ENCODE peak calls at places on chromosome 15, in seven cellular contexts. J is stimulated activated CD4-positive, alpha-beta T cell treated with anti-CD3 and anti-CD28 coated beads, Interleukin-1b, Interleukin-23, amount 100 ng/mL, for 24 hours; S is AG04450; P is heart left ventricle; U is mammary epithelial cell; I is K562; R is neural progenitor cell. V is an unnamed sample.

GRCh38 chr15:34437687-34438086 is at the start of gene GOLGA8A:
- DNase-seq in J (peak), P (peak), U (peak), R (peak), S (no peak), I (peak), V (peak)

GRCh38 chr15:41424809-41425208 is 7.9 kb downstream of the RTF1 start:
- DNase-seq in S (no peak), I (no peak), P (no peak), J (no peak), U (no peak), R (no peak), V (no peak)

GRCh38 chr15:88625943-88626741 is 5.0 kb downstream of the AEN start:
- DNase-seq in I (no peak), P (no peak), J (no peak), R (no peak), S (no peak), U (no peak), V (no peak)

GRCh38 chr15:55247766-55248427 is 41.7 kb downstream of the RAB27A start:
- DNase-seq in J (no peak), S (no peak), R (no peak), I (no peak), U (no peak), P (no peak), V (peak)

GRCh38 chr15:99507016-99507731 is 58.6 kb upstream of the MEF2A start:
- DNase-seq in R (no peak), S (peak), J (no peak), P (peak), U (no peak), I (no peak), V (peak)

GRCh38 chr15:69014454-69014853 is at the start of gene NOX5:
- DNase-seq in R (no peak), P (no peak), I (peak), S (no peak), U (peak), J (no peak), V (no peak)

GRCh38 chr15:60580650-60581415 is 101.9 kb upstream of the ICE2 start:
- DNase-seq in S (no peak), P (no peak), U (no peak), J (no peak), R (no peak), I (no peak), V (no peak)

GRCh38 chr15:80550219-80550909 is 144.7 kb upstream of the ABHD17C start:
- DNase-seq in R (no peak), P (no peak), J (no peak), U (peak), S (peak), I (no peak), V (no peak)

GRCh38 chr15:43749690-43750345 is 3.6 kb downstream of the PDIA3 start:
- DNase-seq in P (no peak), J (no peak), R (no peak), U (no peak), S (no peak), I (no peak), V (no peak)

GRCh38 chr15:92808611-92809063 is 91.5 kb upstream of the CHD2 start:
- DNase-seq in R (no peak), S (no peak), P (peak), U (peak), I (peak), J (peak), V (peak)

GRCh38 chr15:67407709-67408257 is 113.1 kb upstream of the C15orf61 start:
- DNase-seq in U (no peak), I (peak), J (no peak), S (no peak), P (no peak), R (no peak), V (no peak)

GRCh38 chr15:90307661-90308060 is 42.2 kb downstream of the NGRN start:
- DNase-seq in S (no peak), R (no peak), U (no peak), P (no peak), J (no peak), I (no peak), V (no peak)

GRCh38 chr15:52658955-52659354 is 20.2 kb downstream of the ATOSA start:
- DNase-seq in J (no peak), I (no peak), P (no peak), R (no peak), U (peak), S (no peak), V (no peak)

GRCh38 chr15:84609818-84610525 is 9.2 kb downstream of the ZSCAN2 start:
- DNase-seq in S (no peak), J (no peak), P (peak), U (no peak), I (no peak), R (no peak), V (no peak)

V was measured in heart right ventricle.